ENCODE peak calls at places on chromosomes 2 and 18, in ten cellular contexts. One of them, this sample, is unnamed.
A peak's percentile ranks its signal among the peaks of the same experiment; 100 is the strongest.

GRCh38 chr2:128436498-128437180 is 118.0 kb upstream of the HS6ST1 start:
- DNase-seq in ACHN: no peak
- DNase-seq in renal cortical epithelial cell: no peak
- DNase-seq in HFFc6: no peak
- DNase-seq in GM23248: peak; percentile 35
- DNase-seq in hippocampal formation: no peak
- DNase-seq in HAP-1: no peak
- DNase-seq in Panc1: no peak
- DNase-seq in stimulated activated CD4-positive, alpha-beta T cell treated with anti-CD3 and anti-CD28 coated beads, Interleukin-2, amount 100 ng/mL, for 48 hours: no peak
- DNase-seq in kidney epithelial cell: no peak
- DNase-seq in this sample: no peak

GRCh38 chr2:128309341-128310093 is 9.2 kb downstream of the HS6ST1 start:
- DNase-seq in ACHN: no peak
- DNase-seq in renal cortical epithelial cell: no peak
- DNase-seq in HFFc6: no peak
- DNase-seq in GM23248: no peak
- DNase-seq in hippocampal formation: no peak
- DNase-seq in HAP-1: peak; percentile 5
- DNase-seq in Panc1: no peak
- DNase-seq in stimulated activated CD4-positive, alpha-beta T cell treated with anti-CD3 and anti-CD28 coated beads, Interleukin-2, amount 100 ng/mL, for 48 hours: no peak
- DNase-seq in kidney epithelial cell: no peak
- DNase-seq in this sample: peak; percentile 42

GRCh38 chr2:101710690-101711318 is 13.3 kb downstream of the MAP4K4 start:
- DNase-seq in ACHN: no peak
- DNase-seq in renal cortical epithelial cell: peak; percentile 46
- DNase-seq in HFFc6: peak; percentile 25
- DNase-seq in GM23248: peak; percentile 61
- DNase-seq in hippocampal formation: no peak
- DNase-seq in HAP-1: peak; percentile 36
- DNase-seq in Panc1: no peak
- DNase-seq in stimulated activated CD4-positive, alpha-beta T cell treated with anti-CD3 and anti-CD28 coated beads, Interleukin-2, amount 100 ng/mL, for 48 hours: no peak
- DNase-seq in kidney epithelial cell: no peak
- DNase-seq in this sample: no peak

GRCh38 chr2:239544846-239545465 is 144.1 kb upstream of the HDAC4 start:
- DNase-seq in ACHN: no peak
- DNase-seq in renal cortical epithelial cell: no peak
- DNase-seq in HFFc6: no peak
- DNase-seq in GM23248: no peak
- DNase-seq in hippocampal formation: no peak
- DNase-seq in HAP-1: no peak
- DNase-seq in Panc1: no peak
- DNase-seq in stimulated activated CD4-positive, alpha-beta T cell treated with anti-CD3 and anti-CD28 coated beads, Interleukin-2, amount 100 ng/mL, for 48 hours: peak; percentile 55
- DNase-seq in kidney epithelial cell: no peak
- DNase-seq in this sample: no peak

GRCh38 chr2:13000644-13001375 is 284.1 kb downstream of the TRIB2 start:
- DNase-seq in ACHN: no peak
- DNase-seq in renal cortical epithelial cell: no peak
- DNase-seq in HFFc6: no peak
- DNase-seq in GM23248: no peak
- DNase-seq in hippocampal formation: no peak
- DNase-seq in HAP-1: no peak
- DNase-seq in Panc1: no peak
- DNase-seq in stimulated activated CD4-positive, alpha-beta T cell treated with anti-CD3 and anti-CD28 coated beads, Interleukin-2, amount 100 ng/mL, for 48 hours: no peak
- DNase-seq in kidney epithelial cell: no peak
- DNase-seq in this sample: peak; percentile 31

GRCh38 chr2:227818569-227819397 is 5.1 kb downstream of the CCL20 start:
- DNase-seq in ACHN: peak; percentile 83
- DNase-seq in renal cortical epithelial cell: no peak
- DNase-seq in HFFc6: no peak
- DNase-seq in GM23248: no peak
- DNase-seq in hippocampal formation: no peak
- DNase-seq in HAP-1: no peak
- DNase-seq in Panc1: no peak
- DNase-seq in stimulated activated CD4-positive, alpha-beta T cell treated with anti-CD3 and anti-CD28 coated beads, Interleukin-2, amount 100 ng/mL, for 48 hours: no peak
- DNase-seq in kidney epithelial cell: no peak
- DNase-seq in this sample: peak; percentile 18

GRCh38 chr2:23599691-23600090 is 214.7 kb downstream of the KLHL29 start:
- DNase-seq in ACHN: no peak
- DNase-seq in renal cortical epithelial cell: no peak
- DNase-seq in HFFc6: no peak
- DNase-seq in GM23248: no peak
- DNase-seq in hippocampal formation: no peak
- DNase-seq in HAP-1: peak; percentile 38
- DNase-seq in Panc1: no peak
- DNase-seq in stimulated activated CD4-positive, alpha-beta T cell treated with anti-CD3 and anti-CD28 coated beads, Interleukin-2, amount 100 ng/mL, for 48 hours: no peak
- DNase-seq in kidney epithelial cell: no peak
- DNase-seq in this sample: no peak

GRCh38 chr2:1611886-1612285 is 132.4 kb downstream of the PXDN start:
- DNase-seq in ACHN: no peak
- DNase-seq in renal cortical epithelial cell: no peak
- DNase-seq in HFFc6: no peak
- DNase-seq in GM23248: no peak
- DNase-seq in hippocampal formation: no peak
- DNase-seq in HAP-1: no peak
- DNase-seq in Panc1: no peak
- DNase-seq in stimulated activated CD4-positive, alpha-beta T cell treated with anti-CD3 and anti-CD28 coated beads, Interleukin-2, amount 100 ng/mL, for 48 hours: no peak
- DNase-seq in kidney epithelial cell: no peak
- DNase-seq in this sample: no peak

GRCh38 chr2:126655500-126656310 is at the start of gene GYPC:
- DNase-seq in ACHN: peak; percentile 25
- DNase-seq in renal cortical epithelial cell: peak; percentile 47
- DNase-seq in HFFc6: peak; percentile 31
- DNase-seq in GM23248: peak; percentile 78
- DNase-seq in hippocampal formation: no peak
- DNase-seq in HAP-1: peak; percentile 73
- DNase-seq in Panc1: no peak
- DNase-seq in stimulated activated CD4-positive, alpha-beta T cell treated with anti-CD3 and anti-CD28 coated beads, Interleukin-2, amount 100 ng/mL, for 48 hours: no peak
- DNase-seq in kidney epithelial cell: no peak
- DNase-seq in this sample: peak; percentile 74

GRCh38 chr2:29223851-29224692 is 108.9 kb downstream of the CLIP4 start:
- DNase-seq in ACHN: peak; percentile 56
- DNase-seq in renal cortical epithelial cell: peak; percentile 41
- DNase-seq in HFFc6: peak; percentile 48
- DNase-seq in GM23248: peak; percentile 25
- DNase-seq in hippocampal formation: no peak
- DNase-seq in HAP-1: no peak
- DNase-seq in Panc1: no peak
- DNase-seq in stimulated activated CD4-positive, alpha-beta T cell treated with anti-CD3 and anti-CD28 coated beads, Interleukin-2, amount 100 ng/mL, for 48 hours: no peak
- DNase-seq in kidney epithelial cell: no peak
- DNase-seq in this sample: no peak

GRCh38 chr18:63848159-63848558 is 39.3 kb upstream of the SERPINB2 start:
- DNase-seq in ACHN: peak; percentile 54
- DNase-seq in renal cortical epithelial cell: peak; percentile 74
- DNase-seq in HFFc6: peak; percentile 72
- DNase-seq in GM23248: peak; percentile 76
- DNase-seq in hippocampal formation: peak; percentile 22
- DNase-seq in HAP-1: peak; percentile 10
- DNase-seq in Panc1: no peak
- DNase-seq in stimulated activated CD4-positive, alpha-beta T cell treated with anti-CD3 and anti-CD28 coated beads, Interleukin-2, amount 100 ng/mL, for 48 hours: no peak
- DNase-seq in kidney epithelial cell: no peak
- DNase-seq in this sample: no peak

GRCh38 chr2:85981579-85982247 is 92.9 kb upstream of the ST3GAL5 start:
- DNase-seq in ACHN: no peak
- DNase-seq in renal cortical epithelial cell: no peak
- DNase-seq in HFFc6: no peak
- DNase-seq in GM23248: no peak
- DNase-seq in hippocampal formation: no peak
- DNase-seq in HAP-1: no peak
- DNase-seq in Panc1: no peak
- DNase-seq in stimulated activated CD4-positive, alpha-beta T cell treated with anti-CD3 and anti-CD28 coated beads, Interleukin-2, amount 100 ng/mL, for 48 hours: no peak
- DNase-seq in kidney epithelial cell: no peak
- DNase-seq in this sample: no peak

GRCh38 chr2:152464853-152465470 is 130.0 kb downstream of the FMNL2 start:
- DNase-seq in ACHN: no peak
- DNase-seq in renal cortical epithelial cell: peak; percentile 74
- DNase-seq in HFFc6: no peak
- DNase-seq in GM23248: no peak
- DNase-seq in hippocampal formation: no peak
- DNase-seq in HAP-1: no peak
- DNase-seq in Panc1: no peak
- DNase-seq in stimulated activated CD4-positive, alpha-beta T cell treated with anti-CD3 and anti-CD28 coated beads, Interleukin-2, amount 100 ng/mL, for 48 hours: no peak
- DNase-seq in kidney epithelial cell: no peak
- DNase-seq in this sample: no peak

GRCh38 chr2:108927936-108928659 is 60.9 kb downstream of the EDAR start:
- DNase-seq in ACHN: peak; percentile 58
- DNase-seq in renal cortical epithelial cell: peak; percentile 48
- DNase-seq in HFFc6: peak; percentile 59
- DNase-seq in GM23248: peak; percentile 79
- DNase-seq in hippocampal formation: peak; percentile 48
- DNase-seq in HAP-1: peak; percentile 64
- DNase-seq in Panc1: peak; percentile 18
- DNase-seq in stimulated activated CD4-positive, alpha-beta T cell treated with anti-CD3 and anti-CD28 coated beads, Interleukin-2, amount 100 ng/mL, for 48 hours: peak; percentile 23
- DNase-seq in kidney epithelial cell: no peak
- DNase-seq in this sample: no peak

GRCh38 chr2:232315049-232315922 is 63.3 kb upstream of the ALPP start:
- DNase-seq in ACHN: no peak
- DNase-seq in renal cortical epithelial cell: peak; percentile 19
- DNase-seq in HFFc6: peak; percentile 5
- DNase-seq in GM23248: peak; percentile 92
- DNase-seq in hippocampal formation: peak; percentile 36
- DNase-seq in HAP-1: no peak
- DNase-seq in Panc1: no peak
- DNase-seq in stimulated activated CD4-positive, alpha-beta T cell treated with anti-CD3 and anti-CD28 coated beads, Interleukin-2, amount 100 ng/mL, for 48 hours: peak; percentile 54
- DNase-seq in kidney epithelial cell: peak; percentile 34
- DNase-seq in this sample: peak; percentile 45

GRCh38 chr18:76467371-76468190 is 27.5 kb downstream of the ZNF516 start:
- DNase-seq in ACHN: no peak
- DNase-seq in renal cortical epithelial cell: no peak
- DNase-seq in HFFc6: no peak
- DNase-seq in GM23248: peak; percentile 27
- DNase-seq in hippocampal formation: no peak
- DNase-seq in HAP-1: no peak
- DNase-seq in Panc1: no peak
- DNase-seq in stimulated activated CD4-positive, alpha-beta T cell treated with anti-CD3 and anti-CD28 coated beads, Interleukin-2, amount 100 ng/mL, for 48 hours: no peak
- DNase-seq in kidney epithelial cell: no peak
- DNase-seq in this sample: no peak

GRCh38 chr18:23879544-23879943 is 135.0 kb upstream of the TTC39C start:
- DNase-seq in ACHN: no peak
- DNase-seq in renal cortical epithelial cell: no peak
- DNase-seq in HFFc6: no peak
- DNase-seq in GM23248: no peak
- DNase-seq in hippocampal formation: no peak
- DNase-seq in HAP-1: no peak
- DNase-seq in Panc1: no peak
- DNase-seq in stimulated activated CD4-positive, alpha-beta T cell treated with anti-CD3 and anti-CD28 coated beads, Interleukin-2, amount 100 ng/mL, for 48 hours: no peak
- DNase-seq in kidney epithelial cell: no peak
- DNase-seq in this sample: no peak

GRCh38 chr2:150388289-150388625 is 99.2 kb downstream of the RND3 start:
- DNase-seq in ACHN: no peak
- DNase-seq in renal cortical epithelial cell: no peak
- DNase-seq in HFFc6: no peak
- DNase-seq in GM23248: no peak
- DNase-seq in hippocampal formation: no peak
- DNase-seq in HAP-1: no peak
- DNase-seq in Panc1: no peak
- DNase-seq in stimulated activated CD4-positive, alpha-beta T cell treated with anti-CD3 and anti-CD28 coated beads, Interleukin-2, amount 100 ng/mL, for 48 hours: no peak
- DNase-seq in kidney epithelial cell: no peak
- DNase-seq in this sample: no peak

This sample was measured in uterus.